ENCODE peak calls at places on chromosomes 7 and 10, in four cellular contexts. P is HepG2, Q is K562, G is GM12878. W is an unnamed sample.

GRCh38 chr7:115825736-115826135 is 204.8 kb downstream of the TFEC start:
- DNase-seq in P (no peak), Q (no peak), G (no peak), W (no peak)

GRCh38 chr7:37153376-37153775 is 295.3 kb downstream of the ELMO1 start:
- DNase-seq in P (no peak), Q (no peak), G (no peak), W (no peak)

GRCh38 chr10:23172429-23172828 is 19.7 kb upstream of the PTF1A start:
- DNase-seq in P (no peak), Q (no peak), G (no peak), W (peak)

GRCh38 chr7:157785021-157785441 is 448.2 kb downstream of the DNAJB6 start:
- DNase-seq in P (no peak), Q (no peak), G (no peak), W (no peak)

GRCh38 chr10:17599089-17599488 is 18.1 kb downstream of the HACD1 start:
- DNase-seq in P (no peak), Q (peak), G (no peak), W (peak)

GRCh38 chr7:55570218-55570873 is 2.0 kb downstream of the VOPP1 start:
- DNase-seq in P (no peak), Q (no peak), G (no peak), W (no peak)

GRCh38 chr7:154892459-154892858 is 110.5 kb downstream of the PAXIP1 start:
- DNase-seq in P (no peak), Q (peak), G (no peak), W (no peak)

GRCh38 chr7:30733216-30733615 is 18.7 kb upstream of the INMT start:
- DNase-seq in P (no peak), Q (no peak), G (no peak), W (no peak)

GRCh38 chr7:84845971-84846370 is 340.9 kb downstream of the SEMA3D start:
- DNase-seq in P (no peak), Q (no peak), G (no peak), W (no peak)

GRCh38 chr7:55078465-55079372 is 59.9 kb downstream of the EGFR start:
- DNase-seq in P (peak), Q (peak), G (no peak), W (no peak)

GRCh38 chr10:45451407-45451806 is 77.4 kb downstream of the ALOX5 start:
- DNase-seq in P (peak), Q (no peak), G (no peak), W (no peak)

GRCh38 chr10:124696446-124697392 is 47.5 kb downstream of the FAM53B start:
- DNase-seq in P (no peak), Q (no peak), G (peak), W (no peak)

GRCh38 chr10:72981882-72982529 is 27.4 kb upstream of the PLA2G12B start:
- DNase-seq in P (no peak), Q (peak), G (no peak), W (no peak)

GRCh38 chr7:87001214-87001613 is 58.2 kb downstream of the ELAPOR2 start:
- DNase-seq in P (no peak), Q (no peak), G (no peak), W (no peak)

GRCh38 chr7:74010407-74010806 is 17.6 kb upstream of the ELN start:
- DNase-seq in P (no peak), Q (no peak), G (no peak), W (no peak)

GRCh38 chr10:14560794-14561765 is 213.6 kb downstream of the FAM107B start:
- DNase-seq in P (no peak), Q (no peak), G (no peak), W (no peak)

GRCh38 chr10:44961231-44961571 is 1.6 kb downstream of the RASSF4 start:
- DNase-seq in P (no peak), Q (no peak), G (no peak), W (no peak)

GRCh38 chr7:47812460-47813136 is 135.7 kb downstream of the PKD1L1 start:
- DNase-seq in P (no peak), Q (no peak), G (no peak), W (no peak)

GRCh38 chr7:129781856-129782256 is 170.3 kb downstream of the NRF1 start:
- DNase-seq in P (no peak), Q (no peak), G (no peak), W (peak)

GRCh38 chr7:53500076-53500475 is 464.6 kb downstream of the POM121L12 start:
- DNase-seq in P (no peak), Q (no peak), G (no peak), W (no peak)

GRCh38 chr7:100686822-100687211 is 7.2 kb downstream of the GIGYF1 start:
- DNase-seq in P (no peak), Q (no peak), G (no peak), W (no peak)

GRCh38 chr7:130910949-130911944 is 177.2 kb upstream of the KLF14 start:
- DNase-seq in P (peak), Q (peak), G (no peak), W (no peak)

GRCh38 chr7:31696270-31696669 is 9.3 kb downstream of the PPP1R17 start:
- DNase-seq in P (no peak), Q (no peak), G (no peak), W (no peak)

GRCh38 chr10:48289652-48290238 is 15.2 kb upstream of the FRMPD2 start:
- DNase-seq in P (peak), Q (peak), G (no peak), W (peak)

GRCh38 chr7:102305414-102306268 is 19.0 kb downstream of the SH2B2 start:
- DNase-seq in P (no peak), Q (no peak), G (peak), W (no peak)

GRCh38 chr7:45652630-45653029 is 78.5 kb downstream of the ADCY1 start:
- DNase-seq in P (no peak), Q (no peak), G (no peak), W (no peak)

GRCh38 chr10:122999347-122999746 is 9.2 kb downstream of the IKZF5 start:
- DNase-seq in P (no peak), Q (no peak), G (no peak), W (no peak)

GRCh38 chr10:26441491-26442214 is 3.5 kb downstream of the APBB1IP start:
- DNase-seq in P (no peak), Q (no peak), G (no peak), W (no peak)

GRCh38 chr7:111266613-111267012 is 175.7 kb downstream of the LRRN3 start:
- DNase-seq in P (peak), Q (no peak), G (no peak), W (no peak)

GRCh38 chr7:145732521-145732920 is 384.1 kb upstream of the CNTNAP2 start:
- DNase-seq in P (no peak), Q (no peak), G (no peak), W (no peak)

GRCh38 chr7:144384555-144385245 is 18.8 kb downstream of the NOBOX start:
- DNase-seq in P (no peak), Q (no peak), G (no peak), W (no peak)

GRCh38 chr7:155306677-155307470 is 9.2 kb downstream of the INSIG1 start:
- DNase-seq in P (no peak), Q (no peak), G (no peak), W (no peak)

GRCh38 chr7:51259766-51260165 is 56.8 kb downstream of the COBL start:
- DNase-seq in P (no peak), Q (no peak), G (no peak), W (no peak)

GRCh38 chr10:43683451-43684197 is 34.9 kb upstream of the ZNF32 start:
- DNase-seq in P (peak), Q (peak), G (no peak), W (peak)

GRCh38 chr10:69425513-69426298 is 9.0 kb upstream of the TACR2 start:
- DNase-seq in P (peak), Q (peak), G (no peak), W (no peak)

GRCh38 chr10:70786799-70787415 is 1.7 kb upstream of the TBATA start:
- DNase-seq in P (no peak), Q (no peak), G (no peak), W (no peak)

GRCh38 chr7:150955519-150956394 is 22.4 kb downstream of the KCNH2 start:
- DNase-seq in P (no peak), Q (peak), G (no peak), W (peak)

GRCh38 chr7:1274121-1274875 is 41.6 kb downstream of the UNCX start:
- DNase-seq in P (no peak), Q (no peak), G (no peak), W (no peak)

GRCh38 chr7:1278543-1278942 is 45.9 kb downstream of the UNCX start:
- DNase-seq in P (no peak), Q (no peak), G (no peak), W (no peak)

GRCh38 chr7:1276626-1277175 is 44.0 kb downstream of the UNCX start:
- DNase-seq in P (no peak), Q (no peak), G (no peak), W (no peak)

GRCh38 chr7:1274876-1275684 is 42.4 kb downstream of the UNCX start:
- DNase-seq in P (no peak), Q (no peak), G (no peak), W (peak)

GRCh38 chr7:1275685-1276424 is 43.2 kb downstream of the UNCX start:
- DNase-seq in P (no peak), Q (no peak), G (no peak), W (no peak)
- TF ChIP-seq NFIC in P (no peak), Q (no peak), G (no peak), W (no peak)

DNA sequence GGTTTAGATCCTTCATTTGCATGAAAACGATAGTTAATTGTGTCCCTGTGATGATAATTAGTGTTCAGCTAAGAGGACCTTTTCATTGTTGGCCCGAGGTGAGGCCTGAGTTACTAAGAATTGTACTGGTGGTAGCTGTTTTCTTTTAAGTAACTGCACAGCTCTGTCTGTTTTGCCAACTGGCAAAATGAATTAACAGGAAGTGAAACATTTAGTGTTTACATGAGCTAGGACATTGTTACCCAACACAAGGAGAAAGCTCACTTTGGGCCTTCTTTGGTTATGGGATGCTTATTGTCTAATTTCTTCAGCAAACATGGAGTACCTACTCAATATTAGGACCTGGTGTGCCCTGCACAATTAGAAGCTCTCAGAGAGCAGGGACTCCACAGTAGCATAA is 764.6 kb downstream of the LRMDA start:
- DNase-seq in P (no peak), Q (no peak), G (no peak), W (no peak)
- TF ChIP-seq NFIC in P (no peak), Q (no peak), G (no peak), W (no peak)

GRCh38 chr10:13309792-13310191 is 9.9 kb upstream of the PHYH start:
- DNase-seq in P (no peak), Q (no peak), G (no peak), W (no peak)
- TF ChIP-seq NFIC in P (no peak), Q (no peak), G (no peak), W (no peak)

GRCh38 chr7:11456574-11456973 is 375.4 kb downstream of the THSD7A start:
- DNase-seq in P (no peak), Q (no peak), G (no peak), W (no peak)

GRCh38 chr7:11461999-11462398 is 370.0 kb downstream of the THSD7A start:
- DNase-seq in P (no peak), Q (no peak), G (no peak), W (no peak)

GRCh38 chr7:11457419-11457818 is 374.6 kb downstream of the THSD7A start:
- DNase-seq in P (no peak), Q (no peak), G (no peak), W (peak)

DNA sequence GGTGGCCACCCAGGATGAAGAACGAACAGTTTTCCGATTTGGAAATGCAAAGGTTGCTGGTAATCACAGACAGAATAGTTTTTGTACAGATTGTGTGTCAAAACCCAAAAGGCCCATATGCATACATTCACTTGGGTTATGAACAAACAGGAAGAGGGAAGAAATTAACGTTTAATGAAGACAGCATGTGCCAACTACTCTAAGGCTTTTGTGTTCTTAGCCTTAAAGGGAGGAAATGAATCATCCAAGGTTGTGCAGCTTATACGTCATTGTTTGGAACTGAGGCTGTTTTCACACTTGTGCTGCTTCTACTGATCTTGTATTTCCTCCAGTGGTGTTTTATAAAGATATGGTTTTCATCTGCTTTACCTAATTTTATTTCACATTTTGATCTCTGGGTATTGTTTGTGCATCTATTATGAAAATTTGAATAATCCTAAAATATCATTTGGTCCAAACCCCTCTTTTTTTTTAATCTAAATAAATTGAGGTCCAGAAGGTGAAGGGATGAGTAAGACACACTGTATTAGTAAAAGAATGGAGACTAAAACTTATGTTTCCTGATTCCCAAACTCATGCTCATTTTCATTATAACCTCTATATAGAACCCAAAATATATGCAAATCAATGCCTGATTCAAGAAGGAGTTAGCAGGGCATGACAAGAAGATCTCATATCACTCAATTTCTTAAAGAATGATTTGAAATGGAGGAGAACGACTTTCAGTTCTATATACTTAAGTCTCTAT is 373.1 kb downstream of the THSD7A start:
- DNase-seq in P (no peak), Q (no peak), G (no peak), W (no peak)
- TF ChIP-seq NFIC in P (no peak), Q (no peak), G (no peak), W (no peak)

GRCh38 chr10:103855852-103856496 is 598 bp upstream of the SH3PXD2A start:
- DNase-seq in P (peak), Q (no peak), G (no peak), W (no peak)

GRCh38 chr10:103858360-103858759 is 3.0 kb upstream of the SH3PXD2A start:
- DNase-seq in P (no peak), Q (no peak), G (no peak), W (no peak)

GRCh38 chr10:103856497-103857175 is 1.3 kb upstream of the SH3PXD2A start:
- DNase-seq in P (peak), Q (no peak), G (no peak), W (no peak)

GRCh38 chr10:103861501-103861900 is 6.1 kb upstream of the SH3PXD2A start:
- DNase-seq in P (no peak), Q (no peak), G (no peak), W (no peak)

DNA sequence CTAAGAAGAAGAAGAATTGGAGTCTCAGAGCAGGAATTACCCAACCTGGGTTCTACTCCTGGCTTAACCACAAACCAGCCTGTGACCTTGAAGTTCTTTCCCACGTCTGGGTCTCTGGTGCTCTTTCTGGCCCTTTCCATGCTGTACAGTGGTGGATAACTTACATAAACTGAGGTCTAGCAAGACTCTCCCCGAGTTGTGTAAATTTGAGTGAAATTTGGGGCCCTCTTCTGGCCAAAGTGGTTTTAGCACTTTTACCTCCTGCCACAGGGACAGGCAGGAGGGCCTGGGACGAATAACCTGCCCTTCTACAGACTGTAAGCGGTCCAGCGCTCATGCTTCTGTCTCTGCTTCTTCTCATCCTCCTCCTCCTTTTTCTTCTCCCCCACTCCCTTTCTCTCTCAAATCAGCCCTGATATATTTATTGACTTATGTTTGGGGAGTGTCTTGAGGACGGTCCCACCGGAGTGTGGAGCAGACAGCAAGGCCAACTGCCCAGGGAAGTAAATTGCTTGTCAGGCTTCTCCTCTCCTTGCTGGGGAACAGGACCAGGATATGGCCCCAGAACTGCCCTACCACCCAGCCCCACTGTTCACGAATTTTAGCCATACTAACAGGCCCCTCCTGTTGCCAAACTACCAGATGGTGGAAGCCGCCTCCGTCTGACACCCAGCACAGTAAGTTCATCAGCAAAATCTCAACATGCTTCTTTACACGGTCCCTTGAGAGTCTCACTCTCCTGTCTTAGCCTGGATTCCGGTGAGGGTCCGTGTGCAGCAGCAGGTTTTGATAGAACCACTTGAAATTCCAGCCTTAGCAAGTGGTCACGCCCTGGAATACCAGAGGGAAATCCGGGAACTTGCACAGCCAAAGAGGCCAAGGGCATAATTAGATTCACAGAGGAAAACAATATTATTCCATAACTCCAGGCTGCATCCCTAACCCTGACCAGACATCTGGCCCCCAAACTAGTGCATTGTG is 4.1 kb upstream of the SH3PXD2A start:
- DNase-seq in P (peak), Q (peak), G (peak), W (peak)
- TF ChIP-seq NFIC in P (no peak), Q (no peak), G (no peak), W (no peak)

GRCh38 chr10:3774814-3775670 is 10.0 kb downstream of the KLF6 start:
- DNase-seq in P (no peak), Q (peak), G (no peak), W (no peak)
- TF ChIP-seq NFIC in P (peak), Q (no peak), G (no peak), W (peak)

W was measured in SK-N-SH.